ENCODE peak calls at places on chromosomes 1 and 21, in four cellular contexts. T is aorta; I is activated T-cell treated with anti-CD3 and anti-CD28 coated beads, Interleukin-2, amount 50 U/mL, for 4 hours; K is iris pigment epithelial cell. Y is an unnamed sample.

GRCh38 chr21:28099296-28099695 is 893.4 kb downstream of the LTN1 start:
- DNase-seq in I (no peak), K (no peak), T (peak; percentile 59), Y (no peak)

GRCh38 chr1:43822040-43822439 is 111.6 kb upstream of the ARTN start:
- DNase-seq in I (no peak), K (peak; percentile 78), T (peak; percentile 53), Y (peak; percentile 85)

GRCh38 chr1:20416706-20417105 is 69.3 kb downstream of the CAMK2N1 start:
- DNase-seq in K (no peak), T (no peak), I (no peak), Y (no peak)

GRCh38 chr21:35768187-35768586 is 292.1 kb downstream of the SETD4 start:
- DNase-seq in K (no peak), T (no peak), I (no peak), Y (no peak)

GRCh38 chr1:205950826-205951549 is 7.7 kb upstream of the SLC26A9 start:
- DNase-seq in I (no peak), K (no peak), T (peak; percentile 50), Y (no peak)

GRCh38 chr1:158039380-158039779 is 45.9 kb downstream of the KIRREL1 start:
- DNase-seq in I (no peak), K (peak; percentile 28), T (no peak), Y (no peak)

GRCh38 chr21:41488080-41488479 is 19.9 kb downstream of the TMPRSS2 start:
- DNase-seq in K (no peak), I (no peak), T (peak; percentile 44), Y (no peak)

GRCh38 chr1:19390901-19391595 is 78.9 kb downstream of the SLC66A1 start:
- DNase-seq in K (peak; percentile 90), T (peak; percentile 80), I (peak; percentile 54), Y (peak; percentile 71)

GRCh38 chr1:231139659-231140650 is 21.9 kb upstream of the TRIM67 start:
- DNase-seq in T (no peak), I (no peak), K (peak; percentile 100), Y (peak; percentile 97)

GRCh38 chr1:153515504-153516394 is 20.0 kb downstream of the S100A6 start:
- DNase-seq in K (no peak), T (no peak), I (no peak), Y (no peak)

GRCh38 chr1:63813829-63814277 is 40.0 kb downstream of the ROR1 start:
- DNase-seq in K (peak; percentile 85), I (no peak), T (peak; percentile 54), Y (peak; percentile 90)

GRCh38 chr1:235933483-235934116 is 66.9 kb upstream of the LYST start:
- DNase-seq in T (peak; percentile 59), K (no peak), I (no peak), Y (no peak)

GRCh38 chr21:46118305-46118870 is 20.5 kb downstream of the COL6A2 start:
- DNase-seq in K (no peak), I (peak; percentile 2), T (peak; percentile 36), Y (no peak)

GRCh38 chr1:145963218-145964019 is 956 bp downstream of the ANKRD34A start:
- DNase-seq in I (no peak), T (no peak), K (peak; percentile 45), Y (peak; percentile 77)

GRCh38 chr1:15341634-15342375 is 67.9 kb upstream of the EFHD2 start:
- DNase-seq in K (peak; percentile 90), I (no peak), T (no peak), Y (peak; percentile 77)

GRCh38 chr1:193435771-193436170 is 249.4 kb upstream of the B3GALT2 start:
- DNase-seq in T (no peak), K (no peak), I (no peak), Y (no peak)

GRCh38 chr1:233240367-233240766 is 55.2 kb downstream of the PCNX2 start:
- DNase-seq in T (no peak), I (no peak), K (peak; percentile 28), Y (no peak)

GRCh38 chr21:26351661-26352060 is 181.1 kb upstream of the APP start:
- DNase-seq in K (no peak), I (no peak), T (no peak), Y (no peak)